ENCODE peak calls at places on chromosomes 11 and 22, in seven cellular contexts. One of them, this sample, is unnamed.

GRCh38 chr11:1083621-1084551 is 9.2 kb downstream of the MUC2 start:
- DNase-seq in body of pancreas: peak
- DNase-seq in GM12865: no peak
- DNase-seq in A549: no peak
- DNase-seq in ovary: peak
- DNase-seq in cardiac muscle cell: no peak
- DNase-seq in CD8-positive, alpha-beta T cell: no peak
- DNase-seq in this sample: no peak

GRCh38 chr22:19040581-19041402 is 81.4 kb downstream of the DGCR2 start:
- DNase-seq in body of pancreas: no peak
- DNase-seq in GM12865: no peak
- DNase-seq in A549: no peak
- DNase-seq in ovary: no peak
- DNase-seq in cardiac muscle cell: no peak
- DNase-seq in CD8-positive, alpha-beta T cell: no peak
- DNase-seq in this sample: no peak

GRCh38 chr22:37628830-37629229 is 10.6 kb upstream of the SH3BP1 start:
- DNase-seq in body of pancreas: no peak
- DNase-seq in GM12865: no peak
- DNase-seq in A549: no peak
- DNase-seq in ovary: no peak
- DNase-seq in cardiac muscle cell: no peak
- DNase-seq in CD8-positive, alpha-beta T cell: no peak
- DNase-seq in this sample: no peak

GRCh38 chr11:123570939-123571590 is 83.4 kb downstream of the SCN3B start:
- DNase-seq in body of pancreas: no peak
- DNase-seq in GM12865: no peak
- DNase-seq in A549: no peak
- DNase-seq in ovary: no peak
- DNase-seq in cardiac muscle cell: no peak
- DNase-seq in CD8-positive, alpha-beta T cell: no peak
- DNase-seq in this sample: no peak

GRCh38 chr11:63476618-63477017 is 14.3 kb downstream of the PLAAT5 start:
- DNase-seq in body of pancreas: no peak
- DNase-seq in GM12865: no peak
- DNase-seq in A549: peak
- DNase-seq in ovary: no peak
- DNase-seq in cardiac muscle cell: no peak
- DNase-seq in CD8-positive, alpha-beta T cell: no peak
- DNase-seq in this sample: no peak

GRCh38 chr11:100706179-100706578 is 19.1 kb downstream of the ARHGAP42 start:
- DNase-seq in body of pancreas: no peak
- DNase-seq in GM12865: peak
- DNase-seq in A549: no peak
- DNase-seq in ovary: no peak
- DNase-seq in cardiac muscle cell: no peak
- DNase-seq in CD8-positive, alpha-beta T cell: no peak
- DNase-seq in this sample: no peak

GRCh38 chr11:72586591-72587090 is 87.6 kb downstream of the PDE2A start:
- DNase-seq in body of pancreas: no peak
- DNase-seq in GM12865: no peak
- DNase-seq in A549: no peak
- DNase-seq in ovary: peak
- DNase-seq in cardiac muscle cell: no peak
- DNase-seq in CD8-positive, alpha-beta T cell: no peak
- DNase-seq in this sample: no peak

GRCh38 chr11:60485987-60486386 is 6.6 kb upstream of the MS4A12 start:
- DNase-seq in body of pancreas: peak
- DNase-seq in GM12865: peak
- DNase-seq in A549: peak
- DNase-seq in ovary: no peak
- DNase-seq in cardiac muscle cell: peak
- DNase-seq in CD8-positive, alpha-beta T cell: no peak
- DNase-seq in this sample: no peak

GRCh38 chr22:43854151-43854785 is 8.0 kb downstream of the SULT4A1 start:
- DNase-seq in body of pancreas: no peak
- DNase-seq in GM12865: no peak
- DNase-seq in A549: no peak
- DNase-seq in ovary: no peak
- DNase-seq in cardiac muscle cell: no peak
- DNase-seq in CD8-positive, alpha-beta T cell: no peak
- DNase-seq in this sample: peak

GRCh38 chr11:3001496-3001895 is 9.4 kb upstream of the NAP1L4 start:
- DNase-seq in body of pancreas: peak
- DNase-seq in GM12865: no peak
- DNase-seq in A549: no peak
- DNase-seq in ovary: no peak
- DNase-seq in cardiac muscle cell: no peak
- DNase-seq in CD8-positive, alpha-beta T cell: no peak
- DNase-seq in this sample: no peak

GRCh38 chr22:26585104-26585790 is 4.7 kb downstream of the TPST2 start:
- DNase-seq in body of pancreas: peak
- DNase-seq in GM12865: no peak
- DNase-seq in A549: peak
- DNase-seq in ovary: peak
- DNase-seq in cardiac muscle cell: peak
- DNase-seq in CD8-positive, alpha-beta T cell: no peak
- DNase-seq in this sample: no peak

GRCh38 chr11:30635401-30635989 is 49.3 kb upstream of the MPPED2 start:
- DNase-seq in body of pancreas: peak
- DNase-seq in GM12865: no peak
- DNase-seq in A549: no peak
- DNase-seq in ovary: no peak
- DNase-seq in cardiac muscle cell: peak
- DNase-seq in CD8-positive, alpha-beta T cell: no peak
- DNase-seq in this sample: no peak

GRCh38 chr11:88544656-88545280 is 207.2 kb upstream of the CTSC start:
- DNase-seq in body of pancreas: no peak
- DNase-seq in GM12865: no peak
- DNase-seq in A549: no peak
- DNase-seq in ovary: no peak
- DNase-seq in cardiac muscle cell: no peak
- DNase-seq in CD8-positive, alpha-beta T cell: no peak
- DNase-seq in this sample: no peak

GRCh38 chr11:72395993-72396392 is 38.3 kb downstream of the CLPB start:
- DNase-seq in body of pancreas: no peak
- DNase-seq in GM12865: no peak
- DNase-seq in A549: no peak
- DNase-seq in ovary: no peak
- DNase-seq in cardiac muscle cell: no peak
- DNase-seq in CD8-positive, alpha-beta T cell: no peak
- DNase-seq in this sample: no peak

GRCh38 chr11:14620027-14620511 is 23.5 kb upstream of the PDE3B start:
- DNase-seq in body of pancreas: no peak
- DNase-seq in GM12865: no peak
- DNase-seq in A549: no peak
- DNase-seq in ovary: no peak
- DNase-seq in cardiac muscle cell: no peak
- DNase-seq in CD8-positive, alpha-beta T cell: no peak
- DNase-seq in this sample: peak

GRCh38 chr11:4184163-4184916 is 89.7 kb downstream of the RRM1 start:
- DNase-seq in body of pancreas: no peak
- DNase-seq in GM12865: no peak
- DNase-seq in A549: no peak
- DNase-seq in ovary: no peak
- DNase-seq in cardiac muscle cell: peak
- DNase-seq in CD8-positive, alpha-beta T cell: no peak
- DNase-seq in this sample: no peak

GRCh38 chr11:64331569-64332371 is 8.2 kb upstream of the CCDC88B start:
- DNase-seq in body of pancreas: peak
- DNase-seq in GM12865: peak
- DNase-seq in A549: peak
- DNase-seq in ovary: no peak
- DNase-seq in cardiac muscle cell: peak
- DNase-seq in CD8-positive, alpha-beta T cell: peak
- DNase-seq in this sample: peak

GRCh38 chr11:65793144-65793581 is 6.3 kb downstream of the OVOL1 start:
- DNase-seq in body of pancreas: peak
- DNase-seq in GM12865: no peak
- DNase-seq in A549: no peak
- DNase-seq in ovary: no peak
- DNase-seq in cardiac muscle cell: no peak
- DNase-seq in CD8-positive, alpha-beta T cell: no peak
- DNase-seq in this sample: peak

GRCh38 chr11:13891911-13892310 is 70.6 kb upstream of the SPON1 start:
- DNase-seq in body of pancreas: no peak
- DNase-seq in GM12865: no peak
- DNase-seq in A549: no peak
- DNase-seq in ovary: no peak
- DNase-seq in cardiac muscle cell: no peak
- DNase-seq in CD8-positive, alpha-beta T cell: no peak
- DNase-seq in this sample: no peak

GRCh38 chr22:39283312-39284141 is 35.9 kb downstream of the RPL3 start:
- DNase-seq in body of pancreas: no peak
- DNase-seq in GM12865: no peak
- DNase-seq in A549: no peak
- DNase-seq in ovary: no peak
- DNase-seq in cardiac muscle cell: peak
- DNase-seq in CD8-positive, alpha-beta T cell: no peak
- DNase-seq in this sample: peak

DNA sequence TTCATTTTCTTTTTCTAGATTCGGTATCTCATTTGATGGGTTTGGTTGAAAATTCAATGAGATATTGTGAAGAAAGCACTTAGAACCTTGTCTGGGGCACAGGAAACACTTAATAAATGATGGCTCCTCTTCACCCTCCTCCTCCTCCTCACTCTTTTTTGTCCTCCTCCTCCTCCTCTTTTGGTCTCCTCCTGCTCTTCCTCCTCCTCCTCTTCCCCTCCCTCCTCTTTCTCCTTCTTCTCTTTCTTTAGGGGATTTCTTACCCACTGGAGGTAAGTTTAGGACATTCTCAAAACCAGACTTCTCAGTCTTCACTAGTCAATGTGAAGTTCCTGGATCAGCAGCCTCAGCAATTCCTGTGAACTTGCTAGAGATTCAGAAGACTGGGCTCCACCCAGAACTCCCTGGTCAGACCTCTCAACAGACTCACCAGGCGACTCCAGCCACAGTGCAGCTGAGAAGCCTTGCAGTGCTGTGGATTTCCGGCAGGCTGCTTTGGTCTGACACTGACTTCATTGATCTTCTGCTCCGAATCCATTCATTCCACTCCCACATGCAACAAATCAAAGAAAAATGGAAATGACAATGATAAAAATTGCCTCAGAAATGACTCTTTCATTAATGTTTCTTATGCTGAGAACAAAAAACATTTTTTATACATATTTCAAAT is 368.6 kb upstream of the B3GAT1 start:
- DNase-seq in body of pancreas: no peak
- DNase-seq in GM12865: no peak
- DNase-seq in A549: no peak
- DNase-seq in ovary: no peak
- DNase-seq in cardiac muscle cell: peak
- DNase-seq in CD8-positive, alpha-beta T cell: no peak
- DNase-seq in this sample: no peak
- TF ChIP-seq CTCF in body of pancreas: no peak
- TF ChIP-seq CTCF in GM12865: no peak
- TF ChIP-seq CTCF in A549: no peak
- TF ChIP-seq CTCF in ovary: no peak
- TF ChIP-seq CTCF in cardiac muscle cell: no peak
- TF ChIP-seq CTCF in CD8-positive, alpha-beta T cell: no peak
- TF ChIP-seq CTCF in this sample: no peak

GRCh38 chr11:95241673-95242072 is 10.7 kb upstream of the SESN3 start:
- DNase-seq in body of pancreas: no peak
- DNase-seq in GM12865: peak
- DNase-seq in A549: no peak
- DNase-seq in ovary: no peak
- DNase-seq in cardiac muscle cell: no peak
- DNase-seq in CD8-positive, alpha-beta T cell: no peak
- DNase-seq in this sample: no peak
- H3K4me3 ChIP-seq in body of pancreas: no peak
- H3K4me3 ChIP-seq in GM12865: no peak
- H3K4me3 ChIP-seq in A549: no peak
- H3K4me3 ChIP-seq in ovary: peak
- H3K4me3 ChIP-seq in cardiac muscle cell: no peak
- H3K4me3 ChIP-seq in CD8-positive, alpha-beta T cell: no peak
- H3K4me3 ChIP-seq in this sample: no peak

DNA sequence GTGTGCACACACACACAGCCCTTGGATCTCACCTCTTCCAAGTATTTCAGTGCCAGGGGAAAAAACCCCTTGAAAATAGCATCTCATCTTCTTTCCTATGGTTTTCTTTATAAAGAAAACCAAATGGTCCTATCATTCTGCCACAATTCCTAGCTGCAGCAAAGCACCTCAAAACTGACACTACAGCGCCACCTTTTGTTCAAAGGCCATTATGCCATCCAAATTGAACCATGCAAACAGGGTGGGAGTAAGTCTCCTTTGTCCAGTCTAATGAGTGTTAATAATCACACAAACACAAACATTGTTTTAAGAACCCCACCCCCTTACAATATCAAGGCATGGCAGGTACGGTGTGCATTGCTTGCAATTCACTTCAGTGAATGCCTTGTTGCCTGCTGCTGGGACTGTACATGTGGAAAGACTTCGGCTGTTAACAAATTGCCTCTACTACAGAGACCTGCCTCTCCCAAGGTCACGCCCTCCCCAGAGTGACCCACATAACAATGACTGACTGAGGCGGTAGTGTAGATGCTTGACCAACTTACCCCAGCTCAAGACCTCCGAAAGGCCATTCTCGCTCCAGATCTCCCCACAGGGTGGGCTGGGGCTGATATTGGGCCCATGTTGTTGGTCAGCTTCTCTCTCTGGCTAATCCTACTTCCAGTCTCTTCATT is 31.7 kb downstream of the FAM181B start:
- DNase-seq in body of pancreas: peak
- DNase-seq in GM12865: peak
- DNase-seq in A549: peak
- DNase-seq in ovary: no peak
- DNase-seq in cardiac muscle cell: peak
- DNase-seq in CD8-positive, alpha-beta T cell: no peak
- DNase-seq in this sample: no peak
- TF ChIP-seq CTCF in body of pancreas: peak
- TF ChIP-seq CTCF in GM12865: peak
- TF ChIP-seq CTCF in A549: peak
- TF ChIP-seq CTCF in ovary: no peak
- TF ChIP-seq CTCF in cardiac muscle cell: peak
- TF ChIP-seq CTCF in CD8-positive, alpha-beta T cell: peak
- TF ChIP-seq CTCF in this sample: peak

DNA sequence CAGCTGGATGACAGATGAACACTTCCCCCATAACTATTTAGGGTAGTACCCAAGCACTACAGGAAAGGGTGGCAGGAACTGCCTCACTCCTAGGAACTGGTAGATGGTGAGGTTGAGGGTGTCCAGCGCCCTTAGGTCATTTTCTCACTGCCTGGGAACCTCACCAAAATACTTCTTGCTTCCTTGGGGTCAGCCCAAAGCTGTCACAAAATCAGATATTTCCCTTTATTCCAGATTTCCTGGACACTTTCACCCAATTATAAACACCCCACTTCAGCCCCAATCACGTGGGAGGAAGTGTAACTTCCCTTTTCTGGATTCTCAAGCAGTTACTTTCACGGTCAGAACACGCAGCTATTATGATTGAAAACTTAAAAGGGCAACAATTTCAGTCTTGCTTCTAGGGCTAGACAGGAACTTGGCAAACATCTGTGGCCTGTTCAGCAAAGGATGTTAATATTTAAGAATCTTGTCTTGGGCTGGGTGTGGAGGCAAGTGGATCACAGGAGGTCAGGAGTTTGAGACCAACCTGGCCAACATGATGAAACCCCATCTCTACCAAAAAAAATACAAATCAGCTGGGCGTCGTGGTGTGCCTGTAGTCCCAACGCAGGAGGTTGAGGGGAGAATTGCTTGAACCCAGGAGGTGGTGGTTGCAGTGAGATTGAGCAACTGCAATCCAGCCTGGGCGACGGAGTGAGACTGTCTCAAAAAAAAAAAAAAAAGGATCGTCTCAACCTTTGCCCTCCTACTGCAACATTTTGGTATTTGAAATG is 4.0 kb downstream of the FTH1 start:
- DNase-seq in body of pancreas: no peak
- DNase-seq in GM12865: peak
- DNase-seq in A549: peak
- DNase-seq in ovary: no peak
- DNase-seq in cardiac muscle cell: no peak
- DNase-seq in CD8-positive, alpha-beta T cell: peak
- DNase-seq in this sample: no peak
- H3K4me3 ChIP-seq in body of pancreas: no peak
- H3K4me3 ChIP-seq in GM12865: no peak
- H3K4me3 ChIP-seq in A549: peak
- H3K4me3 ChIP-seq in ovary: no peak
- H3K4me3 ChIP-seq in cardiac muscle cell: no peak
- H3K4me3 ChIP-seq in CD8-positive, alpha-beta T cell: no peak
- H3K4me3 ChIP-seq in this sample: no peak

This sample was measured in mucosa of descending colon.